ENCODE peak calls at places on chromosomes 7 and 10, in eight cellular contexts. H is GM12878, V is suprapubic skin, W is Caco-2, Q is lung, C is HCT116, X is GM23338, F is thoracic aorta. G is an unnamed sample. For H3K4me1, the result is how much of the 10 kb centered on the place peaks cover.

GRCh38 chr7:137798073-137798763 is 48.6 kb downstream of the DGKI start:
- DNase-seq in X (no peak), H (peak), V (no peak), F (no peak), W (no peak), C (no peak), Q (no peak), G (no peak)

GRCh38 chr7:134044682-134045081 is 82.5 kb upstream of the LRGUK start:
- DNase-seq in H (no peak), F (no peak), Q (no peak), V (no peak), X (no peak), W (no peak), C (no peak), G (no peak)

GRCh38 chr7:121300685-121301084 is 28.1 kb upstream of the WNT16 start:
- DNase-seq in X (no peak), V (no peak), Q (no peak), H (no peak), F (no peak), C (no peak), W (no peak), G (no peak)

GRCh38 chr10:71933651-71934050 is 30.5 kb upstream of the CHST3 start:
- DNase-seq in F (no peak), C (no peak), V (no peak), Q (no peak), H (no peak), X (no peak), W (no peak), G (no peak)

GRCh38 chr10:129615921-129616525 is 149.0 kb downstream of the MGMT start:
- DNase-seq in C (no peak), X (no peak), V (no peak), F (no peak), H (no peak), Q (no peak), W (no peak), G (no peak)

GRCh38 chr10:71475243-71475871 is 78.6 kb downstream of the CDH23 start:
- DNase-seq in V (no peak), C (no peak), H (no peak), F (no peak), Q (no peak), W (peak), X (peak), G (no peak)

GRCh38 chr7:36280840-36281812 is 108.5 kb upstream of the ANLN start:
- DNase-seq in H (no peak), X (peak), V (peak), F (no peak), W (no peak), C (peak), Q (no peak), G (peak)

GRCh38 chr7:18861514-18861913 is 255.9 kb downstream of the TWIST1 start:
- DNase-seq in C (no peak), V (no peak), H (peak), Q (no peak), X (no peak), F (no peak), W (no peak), G (no peak)

GRCh38 chr7:24963218-24963617 is 16.8 kb downstream of the OSBPL3 start:
- DNase-seq in X (no peak), H (peak), C (no peak), V (no peak), Q (peak), W (no peak), F (no peak), G (no peak)

GRCh38 chr7:106957766-106958165 is 86.7 kb upstream of the PRKAR2B start:
- DNase-seq in C (no peak), X (no peak), W (no peak), Q (peak), V (no peak), F (no peak), H (no peak), G (no peak)

GRCh38 chr7:99459087-99459486 is 6.9 kb downstream of the ATP5MF start:
- DNase-seq in C (no peak), V (no peak), X (peak), F (no peak), Q (no peak), W (peak), H (no peak), G (peak)

GRCh38 chr7:157875230-157876179 is 538.7 kb downstream of the DNAJB6 start:
- DNase-seq in X (peak), Q (no peak), F (no peak), V (no peak), H (no peak), C (peak), W (no peak), G (no peak)

GRCh38 chr10:68826764-68827591 is at the start of gene STOX1:
- DNase-seq in Q (peak), H (no peak), F (no peak), V (no peak), X (peak), C (peak), W (peak), G (peak)

GRCh38 chr10:126012485-126012884 is 116.1 kb downstream of the FANK1 start:
- DNase-seq in F (no peak), Q (no peak), X (no peak), C (no peak), V (no peak), H (no peak), W (no peak), G (no peak)

GRCh38 chr10:97498841-97499560 is at the start of gene UBTD1:
- DNase-seq in F (no peak), V (peak), H (no peak), Q (peak), X (peak), W (peak), C (no peak), G (no peak)

GRCh38 chr7:47968852-47969774 is 10.3 kb downstream of the HUS1 start:
- DNase-seq in W (peak), F (no peak), X (peak), Q (peak), C (peak), V (no peak), H (no peak), G (peak)

GRCh38 chr10:124074471-124075109 is 18.8 kb downstream of the CHST15 start:
- DNase-seq in V (no peak), C (no peak), Q (no peak), W (no peak), H (no peak), F (no peak), X (no peak), G (no peak)

GRCh38 chr7:98784216-98784785 is 85.5 kb downstream of the TMEM130 start:
- DNase-seq in F (no peak), H (no peak), V (no peak), Q (no peak), W (no peak), X (no peak), C (no peak), G (no peak)

GRCh38 chr10:59865101-59865500 is 41.3 kb downstream of the CCDC6 start:
- DNase-seq in F (no peak), X (peak), H (no peak), Q (peak), V (no peak), W (peak), C (peak), G (no peak)

GRCh38 chr10:122333037-122333436 is 41.5 kb upstream of the PLEKHA1 start:
- DNase-seq in C (no peak), X (no peak), Q (no peak), W (no peak), V (no peak), F (no peak), H (no peak), G (no peak)

GRCh38 chr7:143015102-143015501 is 11.8 kb downstream of the OR9A2 start:
- DNase-seq in C (no peak), V (no peak), W (no peak), F (no peak), Q (no peak), X (no peak), H (peak), G (no peak)
- H3K4me3 ChIP-seq in C (no peak), V (no peak), W (no peak), F (no peak), Q (no peak), X (no peak), H (no peak), G (no peak)

DNA sequence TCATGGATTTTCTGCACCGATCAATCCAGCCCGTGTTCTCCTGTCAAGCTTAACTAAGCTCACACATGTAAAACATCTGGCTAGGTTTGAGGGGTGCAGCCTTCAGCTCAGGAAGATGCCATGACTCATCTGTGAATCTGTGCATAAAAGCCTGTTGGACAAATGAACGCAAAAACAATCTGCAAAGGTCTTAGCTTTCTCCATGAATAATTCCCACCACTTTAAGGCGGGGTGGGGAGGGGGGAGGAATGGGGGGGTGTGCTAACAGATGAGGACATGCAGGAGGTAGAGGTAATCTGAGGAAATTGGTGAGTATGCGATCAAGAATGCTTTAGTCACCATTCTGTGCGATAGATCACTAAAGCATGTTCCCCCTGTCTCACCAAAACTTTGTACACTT is 4.8 kb downstream of the DOCK4 start:
- DNase-seq in C (no peak), X (no peak), H (no peak), Q (no peak), W (no peak), F (no peak), V (no peak), G (no peak)
- H3K4me1 ChIP-seq in C (under half), X (under half), H (under half), Q (under half), W (under half), F (under half), V (under half), G (under half)

DNA sequence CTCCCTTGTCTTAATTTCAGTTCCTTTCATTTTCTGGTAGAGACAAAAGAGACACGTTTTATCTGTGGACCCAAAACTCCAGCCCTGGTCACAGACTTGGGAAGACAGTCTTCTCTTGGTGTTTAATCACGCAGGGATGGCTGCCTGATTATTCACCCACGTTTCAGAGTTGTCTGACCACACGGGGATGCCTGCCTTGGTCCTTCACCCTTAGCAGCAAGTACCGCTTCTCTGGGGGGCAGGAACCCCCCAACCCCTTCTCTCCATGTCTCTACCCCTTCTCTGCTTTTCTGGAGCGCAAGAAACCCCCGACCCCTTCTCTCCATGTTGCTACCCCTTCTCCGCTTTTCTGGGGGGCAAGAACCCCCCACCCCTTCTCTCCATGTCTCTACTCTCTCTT is 95.8 kb downstream of the MACC1 start:
- DNase-seq in Q (no peak), F (no peak), X (no peak), W (no peak), C (no peak), V (no peak), H (no peak), G (no peak)
- H3K4me3 ChIP-seq in Q (no peak), F (no peak), X (peak), W (no peak), C (no peak), V (no peak), H (no peak), G (no peak)

GRCh38 chr7:22153427-22154106 is 203.4 kb downstream of the RAPGEF5 start:
- DNase-seq in X (peak), Q (no peak), V (no peak), F (no peak), W (no peak), H (no peak), C (no peak), G (peak)
- H3K4me1 ChIP-seq in X (under half), Q (under half), V (under half), F (under half), W (under half), H (under half), C (under half), G (under half)

GRCh38 chr10:450463-450862 is 239.0 kb downstream of the DIP2C start:
- DNase-seq in H (no peak), V (no peak), X (no peak), F (no peak), W (no peak), Q (no peak), C (no peak), G (no peak)

GRCh38 chr10:454860-455259 is 234.6 kb downstream of the DIP2C start:
- DNase-seq in W (peak), F (no peak), X (no peak), C (peak), V (no peak), H (no peak), Q (no peak), G (no peak)

GRCh38 chr10:451856-452255 is 237.6 kb downstream of the DIP2C start:
- DNase-seq in F (no peak), H (no peak), W (no peak), V (no peak), X (no peak), Q (no peak), C (no peak), G (no peak)

GRCh38 chr10:452512-453504 is 236.7 kb downstream of the DIP2C start:
- DNase-seq in Q (no peak), W (no peak), F (no peak), X (no peak), H (no peak), V (no peak), C (no peak), G (no peak)

DNA sequence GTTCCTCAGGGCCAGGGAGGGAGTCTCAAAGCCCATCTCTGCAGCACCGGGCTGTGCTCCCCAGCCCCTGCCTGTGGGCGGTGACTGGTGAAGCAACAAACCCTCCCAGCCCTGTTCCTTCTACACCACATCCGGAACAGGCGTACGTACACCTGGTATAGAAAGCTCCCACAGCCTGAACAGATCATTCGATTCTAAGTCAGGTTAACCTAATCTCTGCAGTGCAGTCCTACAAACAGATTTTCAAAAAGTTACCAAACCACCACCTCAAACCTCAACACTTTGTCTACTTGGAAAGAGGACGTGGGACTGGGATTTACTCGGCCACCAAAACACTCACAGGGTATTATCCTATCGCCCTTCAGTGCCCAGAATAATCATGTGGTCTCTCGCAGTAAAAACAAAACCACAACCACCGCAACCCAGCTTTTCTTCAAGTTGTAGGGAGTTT is 238.4 kb downstream of the DIP2C start:
- DNase-seq in H (peak), V (no peak), X (no peak), F (no peak), Q (no peak), C (no peak), W (no peak), G (no peak)
- H3K4me3 ChIP-seq in H (no peak), V (no peak), X (no peak), F (peak), Q (no peak), C (no peak), W (no peak), G (no peak)

GRCh38 chr10:11165591-11166543 is 148.2 kb downstream of the CELF2 start:
- DNase-seq in W (no peak), V (no peak), H (no peak), X (peak), Q (no peak), C (no peak), F (no peak), G (peak)
- H3K4me1 ChIP-seq in W (under half), V (under half), H (under half), X (under half), Q (under half), C (under half), F (under half), G (under half)